ENCODE peak calls at places on chromosomes 2 and 18, in four cellular contexts. X is fibroblast of mammary gland, E is fibroblast of lung, N is tibial nerve. B is an unnamed sample.

GRCh38 chr18:31624892-31625640 is 33.4 kb downstream of the TTR start:
- DNase-seq in X (no peak), E (no peak), N (no peak), B (no peak)

GRCh38 chr2:136213836-136214235 is 95.9 kb upstream of the CXCR4 start:
- DNase-seq in X (no peak), E (no peak), N (no peak), B (no peak)

GRCh38 chr2:54942373-54942772 is 107.9 kb downstream of the RTN4 start:
- DNase-seq in X (no peak), E (no peak), N (no peak), B (no peak)

GRCh38 chr2:150486539-150487484 is 655 bp downstream of the RND3 start:
- DNase-seq in X (peak), E (peak), N (peak), B (no peak)

GRCh38 chr18:41767960-41768359 is 187.1 kb upstream of the PIK3C3 start:
- DNase-seq in X (peak), E (peak), N (no peak), B (no peak)

GRCh38 chr2:96156926-96157648 is 11.8 kb upstream of the DUSP2 start:
- DNase-seq in X (no peak), E (no peak), N (no peak), B (no peak)

GRCh38 chr2:113750385-113750784 is 6.1 kb downstream of the SLC35F5 start:
- DNase-seq in X (no peak), E (no peak), N (no peak), B (no peak)

GRCh38 chr2:175630319-175631246 is 371.5 kb downstream of the LNPK start:
- DNase-seq in X (peak), E (no peak), N (no peak), B (no peak)

GRCh38 chr2:36904636-36905035 is 61.7 kb downstream of the STRN start:
- DNase-seq in X (no peak), E (no peak), N (no peak), B (no peak)

GRCh38 chr2:17035010-17035409 is 369.4 kb upstream of the CYRIA start:
- DNase-seq in X (peak), E (peak), N (no peak), B (no peak)

GRCh38 chr2:239267411-239267941 is 133.3 kb downstream of the HDAC4 start:
- DNase-seq in X (peak), E (peak), N (no peak), B (peak)

GRCh38 chr2:221589696-221590095 is 17.6 kb upstream of the EPHA4 start:
- DNase-seq in X (no peak), E (no peak), N (no peak), B (no peak)

GRCh38 chr2:234550511-234551107 is 53.7 kb upstream of the ARL4C start:
- DNase-seq in X (peak), E (peak), N (no peak), B (no peak)

GRCh38 chr2:138373993-138374408 is 127.6 kb upstream of the SPOPL start:
- DNase-seq in X (peak), E (peak), N (no peak), B (no peak)

GRCh38 chr2:186433777-186434432 is 52.2 kb upstream of the ZC3H15 start:
- DNase-seq in X (no peak), E (no peak), N (no peak), B (no peak)

GRCh38 chr18:33960393-33960792 is 264.3 kb downstream of the NOL4 start:
- DNase-seq in X (no peak), E (peak), N (no peak), B (no peak)

GRCh38 chr2:44743473-44743872 is 198.0 kb upstream of the SIX3 start:
- DNase-seq in X (no peak), E (no peak), N (no peak), B (no peak)

GRCh38 chr18:55053976-55054375 is 94.7 kb upstream of the CCDC68 start:
- DNase-seq in X (no peak), E (peak), N (no peak), B (no peak)

GRCh38 chr18:55048892-55049291 is 89.6 kb upstream of the CCDC68 start:
- DNase-seq in X (peak), E (peak), N (no peak), B (no peak)

GRCh38 chr18:55054591-55054990 is 95.3 kb upstream of the CCDC68 start:
- DNase-seq in X (no peak), E (peak), N (no peak), B (no peak)
- H3K4me3 ChIP-seq in X (no peak), E (peak), N (no peak), B (no peak)

GRCh38 chr18:35267161-35267651 is 22.8 kb downstream of the ZSCAN30 start:
- DNase-seq in X (peak), E (peak), N (peak), B (no peak)
- H3K4me3 ChIP-seq in X (peak), E (peak), N (peak), B (peak)

DNA sequence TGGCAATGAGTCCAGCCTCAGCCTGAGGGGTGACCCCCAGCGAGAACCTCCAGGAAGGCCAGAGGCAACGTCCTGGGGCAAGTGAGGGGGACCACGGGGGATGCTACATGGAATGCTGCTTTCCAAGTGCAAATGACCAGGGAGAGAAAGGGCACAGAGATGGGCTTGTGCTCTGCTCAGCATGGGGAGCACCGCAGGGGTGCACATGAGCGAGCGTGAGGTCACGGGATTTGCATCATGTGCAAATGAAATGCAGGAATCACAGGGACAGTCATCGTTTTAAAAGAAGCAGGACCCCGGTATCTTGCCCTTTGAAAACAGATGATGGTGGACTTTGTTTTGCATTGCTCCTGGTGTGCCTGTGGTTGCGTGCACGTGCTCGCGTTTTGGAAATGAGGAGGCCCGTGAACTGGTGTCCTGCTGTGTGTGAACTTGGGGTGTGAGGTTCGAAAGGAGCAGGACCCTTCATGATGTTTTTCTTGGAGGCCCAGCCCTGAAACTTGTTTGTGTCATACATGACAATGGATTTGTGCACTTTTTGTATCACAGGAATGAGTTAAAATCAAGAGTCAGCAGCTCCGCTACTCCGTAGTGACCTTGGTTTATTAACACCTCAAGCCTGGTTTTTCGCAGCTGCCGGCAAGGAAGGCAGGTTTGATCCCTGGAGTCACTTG is 234.4 kb downstream of the LDLRAD4 start:
- DNase-seq in X (no peak), E (no peak), N (no peak), B (no peak)
- H3K4me3 ChIP-seq in X (no peak), E (no peak), N (no peak), B (no peak)

GRCh38 chr18:51241226-51241625 is 43.7 kb upstream of the MEX3C start:
- DNase-seq in X (no peak), E (no peak), N (no peak), B (no peak)
- H3K4me3 ChIP-seq in X (no peak), E (no peak), N (no peak), B (no peak)

GRCh38 chr2:3741867-3742602 is 38.7 kb downstream of the DCDC2C start:
- DNase-seq in X (no peak), E (no peak), N (no peak), B (no peak)
- H3K4me3 ChIP-seq in X (no peak), E (no peak), N (no peak), B (no peak)

GRCh38 chr18:808086-808485 is 4.0 kb downstream of the YES1 start:
- DNase-seq in X (peak), E (peak), N (no peak), B (no peak)

GRCh38 chr18:811192-812122 is 585 bp downstream of the YES1 start:
- DNase-seq in X (peak), E (peak), N (no peak), B (no peak)

GRCh38 chr18:805755-806110 is 6.3 kb downstream of the YES1 start:
- DNase-seq in X (no peak), E (no peak), N (no peak), B (no peak)

GRCh38 chr18:809985-810642 is 1.9 kb downstream of the YES1 start:
- DNase-seq in X (no peak), E (peak), N (no peak), B (no peak)

GRCh38 chr18:808502-808901 is 3.5 kb downstream of the YES1 start:
- DNase-seq in X (no peak), E (peak), N (no peak), B (no peak)
- H3K4me3 ChIP-seq in X (no peak), E (no peak), N (no peak), B (no peak)

B was measured in BJ.